ENCODE peak calls at places on chromosomes 16 and 17, in seven cellular contexts. V, T, R, Q, Y, B and P are unnamed samples.

GRCh38 chr17:19630035-19630434 is 18.5 kb upstream of the ALDH3A2 start:
- DNase-seq in V (no peak), T (no peak), R (no peak), Q (no peak), Y (no peak), B (no peak), P (no peak)

GRCh38 chr16:15792563-15792971 is 64.3 kb downstream of the MYH11 start:
- DNase-seq in V (no peak), T (no peak), R (no peak), Q (no peak), Y (no peak), B (no peak), P (no peak)

GRCh38 chr16:48386559-48387312 is 1.5 kb upstream of the SIAH1 start:
- DNase-seq in V (no peak), T (no peak), R (no peak), Q (no peak), Y (no peak), B (no peak), P (no peak)

GRCh38 chr16:65114527-65114926 is 7.3 kb downstream of the CDH11 start:
- DNase-seq in V (no peak), T (no peak), R (no peak), Q (no peak), Y (no peak), B (no peak), P (no peak)

GRCh38 chr17:59914274-59914854 is 21.4 kb downstream of the RPS6KB1 start:
- DNase-seq in V (peak), T (peak), R (peak), Q (peak), Y (no peak), B (peak), P (peak)

GRCh38 chr16:14289692-14290340 is 218.7 kb downstream of the MRTFB start:
- DNase-seq in V (peak), T (peak), R (no peak), Q (no peak), Y (no peak), B (peak), P (no peak)

GRCh38 chr16:19707699-19708497 is 10.1 kb downstream of the KNOP1 start:
- DNase-seq in V (no peak), T (no peak), R (no peak), Q (no peak), Y (no peak), B (no peak), P (no peak)

GRCh38 chr16:47858333-47859067 is 297.3 kb downstream of the ABCC12 start:
- DNase-seq in V (no peak), T (no peak), R (peak), Q (no peak), Y (no peak), B (peak), P (no peak)

GRCh38 chr17:37179893-37180292 is 195.9 kb upstream of the C17orf78 start:
- DNase-seq in V (no peak), T (no peak), R (peak), Q (peak), Y (no peak), B (no peak), P (no peak)

GRCh38 chr17:74935585-74936469 is at the start of gene OTOP3:
- DNase-seq in V (no peak), T (no peak), R (no peak), Q (no peak), Y (no peak), B (no peak), P (no peak)

GRCh38 chr16:51151951-51152663 is 1.0 kb upstream of the SALL1 start:
- DNase-seq in V (no peak), T (no peak), R (peak), Q (peak), Y (no peak), B (no peak), P (peak)

GRCh38 chr17:80920406-80920805 is 71.2 kb upstream of the CHMP6 start:
- DNase-seq in V (no peak), T (no peak), R (no peak), Q (no peak), Y (no peak), B (no peak), P (no peak)

GRCh38 chr17:30831257-30831656 is 509 bp upstream of the ATAD5 start:
- DNase-seq in V (no peak), T (peak), R (peak), Q (peak), Y (no peak), B (peak), P (no peak)

GRCh38 chr16:67846320-67847063 is at the start of gene NUTF2:
- DNase-seq in V (peak), T (peak), R (peak), Q (peak), Y (peak), B (peak), P (peak)

GRCh38 chr16:3961449-3961849 is 80.9 kb upstream of the CREBBP start:
- DNase-seq in V (no peak), T (peak), R (peak), Q (peak), Y (no peak), B (peak), P (peak)

GRCh38 chr17:71071041-71071440 is 901.7 kb downstream of the KCNJ2 start:
- DNase-seq in V (no peak), T (no peak), R (no peak), Q (no peak), Y (no peak), B (no peak), P (no peak)

GRCh38 chr17:78748730-78749317 is 33.2 kb downstream of the CYTH1 start:
- DNase-seq in V (peak), T (no peak), R (peak), Q (peak), Y (peak), B (no peak), P (peak)

GRCh38 chr17:60410001-60410400 is 12.3 kb upstream of the CHCT1 start:
- DNase-seq in V (no peak), T (no peak), R (no peak), Q (no peak), Y (no peak), B (no peak), P (no peak)

GRCh38 chr16:57615813-57616212 is 12.6 kb upstream of the ADGRG1 start:
- DNase-seq in V (no peak), T (no peak), R (no peak), Q (no peak), Y (no peak), B (no peak), P (no peak)

GRCh38 chr17:50274142-50274944 is at the start of gene TMEM92:
- DNase-seq in V (peak), T (peak), R (no peak), Q (no peak), Y (no peak), B (no peak), P (no peak)

GRCh38 chr16:89921699-89922476 is 1.3 kb upstream of the TUBB3 start:
- DNase-seq in V (peak), T (no peak), R (peak), Q (peak), Y (no peak), B (peak), P (no peak)

GRCh38 chr17:70905796-70906195 is 736.5 kb downstream of the KCNJ2 start:
- DNase-seq in V (no peak), T (peak), R (peak), Q (peak), Y (no peak), B (no peak), P (peak)

GRCh38 chr16:88844412-88845118 is 12.2 kb downstream of the GALNS start:
- DNase-seq in V (no peak), T (peak), R (no peak), Q (no peak), Y (no peak), B (no peak), P (no peak)